ENCODE peak calls at places on chromosome 1, in ten cellular contexts. M is psoas muscle, D is mucosa of descending colon, I is neural progenitor cell, U is IMR-90, R is epithelial cell of esophagus, E is breast epithelium, P is thoracic aorta, J is fibroblast of the aortic adventitia, T is heart left ventricle. G is an unnamed sample.

GRCh38 chr1:174426153-174426552 is 21.6 kb upstream of the GPR52 start:
- DNase-seq in M (no peak), D (no peak), I (no peak), U (no peak), R (no peak), E (no peak), P (no peak), J (no peak), T (no peak), G (no peak)

GRCh38 chr1:108817811-108818210 is 39.1 kb downstream of the AKNAD1 start:
- DNase-seq in M (no peak), D (no peak), I (no peak), U (no peak), R (no peak), E (no peak), P (no peak), J (no peak), T (no peak), G (no peak)

GRCh38 chr1:159079518-159079917 is 3.0 kb upstream of the AIM2 start:
- DNase-seq in M (no peak), D (no peak), I (no peak), U (no peak), R (no peak), E (no peak), P (no peak), J (no peak), T (no peak), G (no peak)

GRCh38 chr1:48725331-48725730 is 51.4 kb downstream of the BEND5 start:
- DNase-seq in M (no peak), D (no peak), I (no peak), U (peak; percentile 7), R (no peak), E (no peak), P (no peak), J (no peak), T (no peak), G (no peak)

GRCh38 chr1:58837886-58838285 is 54.0 kb upstream of the JUN start:
- DNase-seq in M (no peak), D (no peak), I (no peak), U (no peak), R (no peak), E (no peak), P (no peak), J (no peak), T (no peak), G (no peak)

GRCh38 chr1:234997201-234998173 is 131.2 kb downstream of the TOMM20 start:
- DNase-seq in M (peak; percentile 100), D (peak; percentile 90), I (no peak), U (peak; percentile 99), R (peak; percentile 100), E (peak; percentile 100), P (peak; percentile 98), J (peak; percentile 99), T (peak; percentile 100), G (no peak)

GRCh38 chr1:89112871-89113613 is 12.9 kb downstream of the GBP2 start:
- DNase-seq in M (no peak), D (no peak), I (no peak), U (no peak), R (no peak), E (no peak), P (no peak), J (peak; percentile 7), T (no peak), G (no peak)

GRCh38 chr1:179867493-179868330 is 9.9 kb downstream of the TOR1AIP2 start:
- DNase-seq in M (peak; percentile 26), D (peak; percentile 64), I (peak; percentile 74), U (peak; percentile 50), R (peak; percentile 50), E (no peak), P (no peak), J (peak; percentile 58), T (no peak), G (peak; percentile 61)

GRCh38 chr1:220410681-220411080 is 117.3 kb upstream of the MARK1 start:
- DNase-seq in M (no peak), D (no peak), I (no peak), U (no peak), R (no peak), E (no peak), P (no peak), J (no peak), T (no peak), G (no peak)

GRCh38 chr1:204741440-204741839 is 55.9 kb upstream of the LRRN2 start:
- DNase-seq in M (no peak), D (no peak), I (no peak), U (no peak), R (no peak), E (no peak), P (no peak), J (no peak), T (no peak), G (no peak)

GRCh38 chr1:201511925-201512539 is 5.1 kb upstream of the CSRP1 start:
- DNase-seq in M (peak; percentile 63), D (peak; percentile 54), I (peak; percentile 54), U (no peak), R (no peak), E (peak; percentile 62), P (no peak), J (no peak), T (peak; percentile 76), G (no peak)

GRCh38 chr1:174875306-174875705 is 124.4 kb upstream of the CACYBP start:
- DNase-seq in M (no peak), D (peak; percentile 79), I (peak; percentile 39), U (no peak), R (peak; percentile 73), E (peak; percentile 55), P (no peak), J (no peak), T (no peak), G (no peak)

GRCh38 chr1:160577661-160578060 is 1.6 kb downstream of the CD84 start:
- DNase-seq in M (no peak), D (no peak), I (no peak), U (no peak), R (no peak), E (no peak), P (no peak), J (no peak), T (no peak), G (no peak)

GRCh38 chr1:16986596-16987361 is 6.4 kb upstream of the MFAP2 start:
- DNase-seq in M (no peak), D (no peak), I (peak; percentile 79), U (no peak), R (no peak), E (no peak), P (no peak), J (no peak), T (no peak), G (peak; percentile 25)

GRCh38 chr1:6052543-6053205 is 7.0 kb downstream of the KCNAB2 start:
- DNase-seq in M (peak; percentile 49), D (peak; percentile 61), I (peak; percentile 92), U (peak; percentile 68), R (peak; percentile 79), E (peak; percentile 27), P (no peak), J (peak; percentile 77), T (peak; percentile 67), G (no peak)

GRCh38 chr1:2240251-2241156 is 12.4 kb downstream of the SKI start:
- DNase-seq in M (peak; percentile 84), D (peak; percentile 68), I (no peak), U (peak; percentile 29), R (peak; percentile 52), E (peak; percentile 84), P (no peak), J (no peak), T (peak; percentile 87), G (no peak)

GRCh38 chr1:13828454-13829151 is 128.6 kb downstream of the PRDM2 start:
- DNase-seq in M (no peak), D (peak; percentile 90), I (peak; percentile 59), U (no peak), R (peak; percentile 23), E (peak; percentile 12), P (no peak), J (no peak), T (no peak), G (peak; percentile 53)

GRCh38 chr1:245156736-245157505 is 2.1 kb downstream of the KIF26B start:
- DNase-seq in M (no peak), D (no peak), I (peak; percentile 54), U (peak; percentile 12), R (peak; percentile 17), E (no peak), P (no peak), J (peak; percentile 38), T (no peak), G (peak; percentile 72)
- H3K4me3 ChIP-seq in M (peak overlapping the region; percentile 64), D (no peak overlapping the region), I (peak overlapping the region; percentile 74), U (peak overlapping the region; percentile 86), R (peak overlapping the region; percentile 51), E (peak overlapping the region; percentile 54), P (peak overlapping the region; percentile 79), J (peak overlapping the region; percentile 90), T (peak overlapping the region; percentile 63), G (peak overlapping the region; percentile 63)

GRCh38 chr1:110150330-110151174 is at the start of gene SLC6A17:
- DNase-seq in M (peak; percentile 29), D (no peak), I (peak; percentile 75), U (peak; percentile 68), R (peak; percentile 74), E (no peak), P (no peak), J (peak; percentile 51), T (no peak), G (no peak)
- TF ChIP-seq CTCF in M (no peak), D (no peak), I (peak; percentile 38), U (peak; percentile 9), R (no peak), E (no peak), P (no peak), J (peak; percentile 28), T (no peak), G (no peak)

GRCh38 chr1:114758251-114758832 is 558 bp upstream of the CSDE1 start:
- DNase-seq in M (no peak), D (no peak), I (no peak), U (no peak), R (peak; percentile 72), E (no peak), P (no peak), J (no peak), T (no peak), G (no peak)
- H3K4me3 ChIP-seq in M (peak overlapping the region; percentile 84), D (peak overlapping the region; percentile 99), I (peak overlapping the region; percentile 95), U (peak overlapping the region; percentile 67), R (peak overlapping the region; percentile 100), E (peak overlapping the region; percentile 97), P (peak overlapping the region; percentile 76), J (peak overlapping the region; percentile 40), T (peak overlapping the region; percentile 98), G (peak overlapping the region; percentile 15)

DNA sequence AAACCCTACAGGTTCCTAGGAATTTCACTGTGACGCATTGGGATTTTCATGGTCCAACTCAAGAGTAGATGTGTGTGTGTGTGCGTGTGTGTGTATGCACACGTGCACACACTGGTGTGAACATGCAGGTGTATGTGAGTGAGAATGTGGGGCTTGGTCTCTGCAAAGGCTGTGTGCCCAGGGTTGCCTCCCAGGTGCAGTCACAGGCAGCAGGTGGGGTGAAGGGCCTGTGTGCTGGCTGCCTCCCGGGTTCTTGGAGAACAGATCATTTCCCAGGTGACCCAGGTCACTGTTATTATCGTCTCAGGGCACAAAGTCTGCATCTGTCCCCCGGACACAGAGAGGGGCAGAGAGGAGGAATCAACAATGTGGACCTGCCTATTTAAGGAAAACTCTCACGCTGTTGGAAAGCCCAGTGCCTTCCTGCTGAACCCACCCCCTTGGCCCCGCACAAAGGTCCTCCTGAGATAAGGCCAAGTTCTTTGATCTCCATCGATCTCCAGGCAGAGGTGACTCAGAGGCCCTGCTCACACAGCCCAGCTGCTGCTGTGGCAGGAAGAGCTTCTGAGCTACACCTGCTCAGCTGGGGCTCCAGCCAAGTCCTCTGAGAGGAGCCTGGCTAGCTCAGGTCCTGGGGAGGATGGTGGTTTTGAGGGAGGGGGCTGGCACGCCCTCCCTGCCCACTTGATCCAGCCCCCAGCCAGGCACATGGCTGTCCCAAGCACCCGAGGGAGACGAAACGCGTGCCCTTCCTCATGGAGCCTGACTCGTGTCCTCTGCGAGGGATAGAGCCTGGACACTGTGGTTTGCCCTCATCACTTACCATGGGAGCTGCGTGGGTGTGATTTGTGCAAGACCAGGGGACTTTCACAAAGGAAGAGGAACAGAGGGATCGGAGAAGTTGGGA is 134.0 kb upstream of the ARHGEF16 start:
- DNase-seq in M (no peak), D (peak; percentile 53), I (no peak), U (peak; percentile 25), R (no peak), E (no peak), P (no peak), J (no peak), T (peak; percentile 31), G (peak; percentile 77)
- TF ChIP-seq CTCF in M (no peak), D (no peak), I (no peak), U (no peak), R (no peak), E (no peak), P (no peak), J (no peak), T (no peak), G (no peak)